ENCODE peak calls at places on chromosomes 4 and X, in ten cellular contexts. G is A549; F is ACHN; H is stimulated activated CD8-positive, alpha-beta memory T cell treated with anti-CD3 and anti-CD28 coated beads, Interleukin-15, amount 100 ng/mL, for 4 hours; S is endodermal cell; R is endothelial cell; T is DMS153; K is activated CD4-positive, alpha-beta T cell treated with anti-CD3 and anti-CD28 coated beads, Interleukin-2, amount 50 U/mL, for 24 hours; Z is fibroblast of the aortic adventitia; W is T-helper 1 cell. Q is an unnamed sample.

GRCh38 chr4:34932591-34932990 is 1311.7 kb downstream of the ARAP2 start:
- DNase-seq in R (no peak), Z (no peak), H (no peak), F (no peak), W (no peak), T (no peak), S (no peak), G (peak; percentile 39), K (no peak), Q (no peak)

GRCh38 chr4:107376293-107376692 is 340.2 kb upstream of the DKK2 start:
- DNase-seq in Z (no peak), G (no peak), K (no peak), S (no peak), R (no peak), F (no peak), T (no peak), W (no peak), H (no peak), Q (no peak)

GRCh38 chr4:26510334-26510705 is 20.0 kb upstream of the CCKAR start:
- DNase-seq in S (no peak), W (no peak), R (no peak), Z (peak; percentile 29), F (no peak), H (no peak), G (no peak), T (no peak), K (no peak), Q (no peak)

GRCh38 chr4:140372607-140373327 is 679 bp upstream of the SCOC start:
- DNase-seq in R (no peak), Z (peak; percentile 32), F (peak; percentile 35), G (peak; percentile 16), K (peak; percentile 11), W (peak; percentile 16), T (no peak), S (peak; percentile 49), H (no peak), Q (peak; percentile 56)

GRCh38 chrX:38052096-38052495 is 45.7 kb downstream of the SYTL5 start:
- DNase-seq in K (no peak), H (no peak), R (no peak), S (no peak), T (no peak), W (no peak), Z (peak; percentile 78), F (no peak), G (peak; percentile 7), Q (no peak)

GRCh38 chr4:82201303-82201702 is 172.5 kb downstream of the HNRNPD start:
- DNase-seq in F (no peak), K (no peak), H (no peak), Z (peak; percentile 14), R (no peak), W (no peak), G (no peak), S (no peak), T (peak; percentile 62), Q (no peak)

GRCh38 chrX:153766098-153766817 is 2.2 kb downstream of the PLXNB3 start:
- DNase-seq in F (no peak), S (peak; percentile 65), G (peak; percentile 30), Z (peak; percentile 53), R (no peak), T (peak; percentile 63), K (peak; percentile 11), H (peak; percentile 24), W (no peak), Q (no peak)

GRCh38 chr4:84855774-84856173 is 110.7 kb downstream of the WDFY3 start:
- DNase-seq in W (no peak), G (no peak), S (no peak), R (no peak), F (no peak), T (peak; percentile 70), K (no peak), Z (no peak), H (no peak), Q (no peak)

GRCh38 chr4:164212134-164212533 is 541.8 kb upstream of the SMIM31 start:
- DNase-seq in G (no peak), H (no peak), S (no peak), T (no peak), K (no peak), F (peak; percentile 25), W (no peak), Z (no peak), R (no peak), Q (no peak)

GRCh38 chrX:112819013-112819635 is 21.5 kb downstream of the AMOT start:
- DNase-seq in T (no peak), Z (peak; percentile 82), K (no peak), H (no peak), F (peak; percentile 67), R (no peak), G (no peak), S (no peak), W (no peak), Q (no peak)

GRCh38 chr4:6991771-6992557 is 51.2 kb upstream of the TADA2B start:
- DNase-seq in G (no peak), K (no peak), W (no peak), T (no peak), F (peak; percentile 61), Z (peak; percentile 93), S (no peak), R (no peak), H (no peak), Q (peak; percentile 9)

GRCh38 chr4:6562931-6563901 is 11.8 kb upstream of the MAN2B2 start:
- DNase-seq in R (no peak), Z (no peak), S (peak; percentile 80), G (no peak), W (no peak), T (no peak), K (no peak), H (no peak), F (no peak), Q (no peak)

GRCh38 chrX:107935664-107936433 is 46.3 kb downstream of the TEX13B start:
- DNase-seq in K (no peak), S (peak; percentile 80), T (no peak), R (no peak), H (no peak), G (peak; percentile 4), W (no peak), F (peak; percentile 64), Z (no peak), Q (no peak)

GRCh38 chr4:56424697-56425514 is 10.5 kb downstream of the PPAT start:
- DNase-seq in G (peak; percentile 7), T (no peak), K (no peak), S (no peak), H (no peak), F (no peak), R (peak; percentile 21), Z (peak; percentile 69), W (peak; percentile 46), Q (peak; percentile 37)

GRCh38 chr4:38149472-38149871 is 189.3 kb downstream of the PTTG2 start:
- DNase-seq in T (no peak), K (no peak), W (no peak), F (no peak), R (no peak), S (no peak), G (no peak), H (no peak), Z (no peak), Q (no peak)

GRCh38 chr4:11009281-11009680 is 324.7 kb upstream of the CLNK start:
- DNase-seq in T (no peak), W (no peak), R (no peak), G (no peak), Z (no peak), K (no peak), F (no peak), H (no peak), S (no peak), Q (no peak)

GRCh38 chr4:80386281-80386886 is 50.9 kb downstream of the CFAP299 start:
- DNase-seq in R (no peak), W (no peak), H (no peak), T (no peak), G (no peak), K (no peak), S (no peak), F (no peak), Z (no peak), Q (no peak)

GRCh38 chr4:176849076-176849475 is 56.4 kb upstream of the VEGFC start:
- DNase-seq in Z (no peak), F (no peak), K (no peak), G (no peak), T (no peak), R (no peak), S (no peak), W (no peak), H (no peak), Q (no peak)

GRCh38 chr4:10243856-10244255 is 127.3 kb upstream of the WDR1 start:
- DNase-seq in K (no peak), S (no peak), F (no peak), H (no peak), G (no peak), R (no peak), W (no peak), Z (no peak), T (no peak), Q (no peak)

GRCh38 chr4:82256718-82257117 is 117.1 kb downstream of the HNRNPD start:
- DNase-seq in R (no peak), K (no peak), T (no peak), H (no peak), W (no peak), S (no peak), G (no peak), F (no peak), Z (no peak), Q (peak; percentile 47)